ENCODE peak calls at places on chromosomes 1 and 21, in six cellular contexts. One of them, this sample, is unnamed.
A peak's percentile ranks its signal among the peaks of the same experiment; 100 is the strongest.

GRCh38 chr1:98388431-98388830 is 273.1 kb upstream of the SNX7 start:
- DNase-seq in T47D: no peak
- DNase-seq in stimulated activated CD8-positive, alpha-beta memory T cell treated with anti-CD3 and anti-CD28 coated beads, Interleukin-4, amount 100 ng/mL, for 24 hours: no peak
- DNase-seq in GM04504: peak; percentile 29
- DNase-seq in ACHN: peak; percentile 18
- DNase-seq in activated naive CD4-positive, alpha-beta T cell: no peak
- DNase-seq in this sample: no peak

GRCh38 chr1:110308247-110308646 is 30.9 kb upstream of the RBM15 start:
- DNase-seq in T47D: no peak
- DNase-seq in stimulated activated CD8-positive, alpha-beta memory T cell treated with anti-CD3 and anti-CD28 coated beads, Interleukin-4, amount 100 ng/mL, for 24 hours: no peak
- DNase-seq in GM04504: peak; percentile 58
- DNase-seq in ACHN: no peak
- DNase-seq in activated naive CD4-positive, alpha-beta T cell: no peak
- DNase-seq in this sample: no peak

GRCh38 chr1:2990376-2991115 is 30.7 kb upstream of the ACTRT2 start:
- DNase-seq in T47D: no peak
- DNase-seq in stimulated activated CD8-positive, alpha-beta memory T cell treated with anti-CD3 and anti-CD28 coated beads, Interleukin-4, amount 100 ng/mL, for 24 hours: no peak
- DNase-seq in GM04504: no peak
- DNase-seq in ACHN: no peak
- DNase-seq in activated naive CD4-positive, alpha-beta T cell: no peak
- DNase-seq in this sample: no peak

GRCh38 chr1:166980818-166981217 is 5.5 kb upstream of the ILDR2 start:
- DNase-seq in T47D: no peak
- DNase-seq in stimulated activated CD8-positive, alpha-beta memory T cell treated with anti-CD3 and anti-CD28 coated beads, Interleukin-4, amount 100 ng/mL, for 24 hours: no peak
- DNase-seq in GM04504: no peak
- DNase-seq in ACHN: peak; percentile 40
- DNase-seq in activated naive CD4-positive, alpha-beta T cell: no peak
- DNase-seq in this sample: no peak

GRCh38 chr1:244836135-244836521 is 670 bp downstream of the COX20 start:
- DNase-seq in T47D: peak; percentile 52
- DNase-seq in stimulated activated CD8-positive, alpha-beta memory T cell treated with anti-CD3 and anti-CD28 coated beads, Interleukin-4, amount 100 ng/mL, for 24 hours: no peak
- DNase-seq in GM04504: no peak
- DNase-seq in ACHN: peak; percentile 51
- DNase-seq in activated naive CD4-positive, alpha-beta T cell: no peak
- DNase-seq in this sample: no peak

GRCh38 chr1:40984066-40984465 is 4.6 kb downstream of the CTPS1 start:
- DNase-seq in T47D: no peak
- DNase-seq in stimulated activated CD8-positive, alpha-beta memory T cell treated with anti-CD3 and anti-CD28 coated beads, Interleukin-4, amount 100 ng/mL, for 24 hours: no peak
- DNase-seq in GM04504: no peak
- DNase-seq in ACHN: no peak
- DNase-seq in activated naive CD4-positive, alpha-beta T cell: no peak
- DNase-seq in this sample: no peak

GRCh38 chr1:7616076-7616833 is 154.8 kb upstream of the VAMP3 start:
- DNase-seq in T47D: peak; percentile 75
- DNase-seq in stimulated activated CD8-positive, alpha-beta memory T cell treated with anti-CD3 and anti-CD28 coated beads, Interleukin-4, amount 100 ng/mL, for 24 hours: peak; percentile 4
- DNase-seq in GM04504: peak; percentile 11
- DNase-seq in ACHN: peak; percentile 42
- DNase-seq in activated naive CD4-positive, alpha-beta T cell: no peak
- DNase-seq in this sample: no peak

GRCh38 chr1:198892065-198892464 is 253.2 kb downstream of the PTPRC start:
- DNase-seq in T47D: no peak
- DNase-seq in stimulated activated CD8-positive, alpha-beta memory T cell treated with anti-CD3 and anti-CD28 coated beads, Interleukin-4, amount 100 ng/mL, for 24 hours: no peak
- DNase-seq in GM04504: no peak
- DNase-seq in ACHN: no peak
- DNase-seq in activated naive CD4-positive, alpha-beta T cell: no peak
- DNase-seq in this sample: no peak

GRCh38 chr21:44322621-44323325 is 16.4 kb downstream of the CFAP410 start:
- DNase-seq in T47D: no peak
- DNase-seq in stimulated activated CD8-positive, alpha-beta memory T cell treated with anti-CD3 and anti-CD28 coated beads, Interleukin-4, amount 100 ng/mL, for 24 hours: no peak
- DNase-seq in GM04504: no peak
- DNase-seq in ACHN: no peak
- DNase-seq in activated naive CD4-positive, alpha-beta T cell: no peak
- DNase-seq in this sample: no peak

GRCh38 chr1:108830119-108831008 is 26.5 kb downstream of the AKNAD1 start:
- DNase-seq in T47D: peak; percentile 83
- DNase-seq in stimulated activated CD8-positive, alpha-beta memory T cell treated with anti-CD3 and anti-CD28 coated beads, Interleukin-4, amount 100 ng/mL, for 24 hours: no peak
- DNase-seq in GM04504: peak; percentile 97
- DNase-seq in ACHN: no peak
- DNase-seq in activated naive CD4-positive, alpha-beta T cell: no peak
- DNase-seq in this sample: no peak

GRCh38 chr1:27557596-27558340 is 46.2 kb downstream of the AHDC1 start:
- DNase-seq in T47D: no peak
- DNase-seq in stimulated activated CD8-positive, alpha-beta memory T cell treated with anti-CD3 and anti-CD28 coated beads, Interleukin-4, amount 100 ng/mL, for 24 hours: no peak
- DNase-seq in GM04504: no peak
- DNase-seq in ACHN: no peak
- DNase-seq in activated naive CD4-positive, alpha-beta T cell: no peak
- DNase-seq in this sample: no peak

GRCh38 chr1:147833231-147833840 is 69.3 kb upstream of the GJA8 start:
- DNase-seq in T47D: no peak
- DNase-seq in stimulated activated CD8-positive, alpha-beta memory T cell treated with anti-CD3 and anti-CD28 coated beads, Interleukin-4, amount 100 ng/mL, for 24 hours: no peak
- DNase-seq in GM04504: no peak
- DNase-seq in ACHN: no peak
- DNase-seq in activated naive CD4-positive, alpha-beta T cell: no peak
- DNase-seq in this sample: no peak

GRCh38 chr1:53733447-53733931 is 5.5 kb downstream of the GLIS1 start:
- DNase-seq in T47D: no peak
- DNase-seq in stimulated activated CD8-positive, alpha-beta memory T cell treated with anti-CD3 and anti-CD28 coated beads, Interleukin-4, amount 100 ng/mL, for 24 hours: no peak
- DNase-seq in GM04504: no peak
- DNase-seq in ACHN: peak; percentile 31
- DNase-seq in activated naive CD4-positive, alpha-beta T cell: no peak
- DNase-seq in this sample: no peak

GRCh38 chr1:15152318-15153183 is 996 bp upstream of the TMEM51 start:
- DNase-seq in T47D: peak; percentile 71
- DNase-seq in stimulated activated CD8-positive, alpha-beta memory T cell treated with anti-CD3 and anti-CD28 coated beads, Interleukin-4, amount 100 ng/mL, for 24 hours: no peak
- DNase-seq in GM04504: peak; percentile 70
- DNase-seq in ACHN: peak; percentile 88
- DNase-seq in activated naive CD4-positive, alpha-beta T cell: no peak
- DNase-seq in this sample: no peak

GRCh38 chr21:36744560-36745231 is 45.8 kb downstream of the SIM2 start:
- DNase-seq in T47D: no peak
- DNase-seq in stimulated activated CD8-positive, alpha-beta memory T cell treated with anti-CD3 and anti-CD28 coated beads, Interleukin-4, amount 100 ng/mL, for 24 hours: no peak
- DNase-seq in GM04504: no peak
- DNase-seq in ACHN: no peak
- DNase-seq in activated naive CD4-positive, alpha-beta T cell: no peak
- DNase-seq in this sample: no peak

GRCh38 chr1:93051961-93052360 is 27.1 kb upstream of the MTF2 start:
- DNase-seq in T47D: no peak
- DNase-seq in stimulated activated CD8-positive, alpha-beta memory T cell treated with anti-CD3 and anti-CD28 coated beads, Interleukin-4, amount 100 ng/mL, for 24 hours: no peak
- DNase-seq in GM04504: no peak
- DNase-seq in ACHN: no peak
- DNase-seq in activated naive CD4-positive, alpha-beta T cell: no peak
- DNase-seq in this sample: no peak

GRCh38 chr1:247210062-247210385 is 38.2 kb upstream of the ZNF124 start:
- DNase-seq in T47D: no peak
- DNase-seq in stimulated activated CD8-positive, alpha-beta memory T cell treated with anti-CD3 and anti-CD28 coated beads, Interleukin-4, amount 100 ng/mL, for 24 hours: no peak
- DNase-seq in GM04504: no peak
- DNase-seq in ACHN: no peak
- DNase-seq in activated naive CD4-positive, alpha-beta T cell: no peak
- DNase-seq in this sample: no peak

GRCh38 chr21:42433946-42434551 is 30.3 kb downstream of the UBASH3A start:
- DNase-seq in T47D: no peak
- DNase-seq in stimulated activated CD8-positive, alpha-beta memory T cell treated with anti-CD3 and anti-CD28 coated beads, Interleukin-4, amount 100 ng/mL, for 24 hours: no peak
- DNase-seq in GM04504: no peak
- DNase-seq in ACHN: no peak
- DNase-seq in activated naive CD4-positive, alpha-beta T cell: no peak
- DNase-seq in this sample: no peak

GRCh38 chr1:43288058-43288784 is 2.8 kb upstream of the C1orf210 start:
- DNase-seq in T47D: no peak
- DNase-seq in stimulated activated CD8-positive, alpha-beta memory T cell treated with anti-CD3 and anti-CD28 coated beads, Interleukin-4, amount 100 ng/mL, for 24 hours: no peak
- DNase-seq in GM04504: no peak
- DNase-seq in ACHN: no peak
- DNase-seq in activated naive CD4-positive, alpha-beta T cell: no peak
- DNase-seq in this sample: no peak

GRCh38 chr21:34836103-34836932 is 167.5 kb downstream of the CLIC6 start:
- DNase-seq in T47D: no peak
- DNase-seq in stimulated activated CD8-positive, alpha-beta memory T cell treated with anti-CD3 and anti-CD28 coated beads, Interleukin-4, amount 100 ng/mL, for 24 hours: no peak
- DNase-seq in GM04504: peak; percentile 98
- DNase-seq in ACHN: peak; percentile 84
- DNase-seq in activated naive CD4-positive, alpha-beta T cell: no peak
- DNase-seq in this sample: no peak

GRCh38 chr1:162373541-162374375 is 2.9 kb downstream of the SPATA46 start:
- DNase-seq in T47D: peak; percentile 39
- DNase-seq in stimulated activated CD8-positive, alpha-beta memory T cell treated with anti-CD3 and anti-CD28 coated beads, Interleukin-4, amount 100 ng/mL, for 24 hours: no peak
- DNase-seq in GM04504: no peak
- DNase-seq in ACHN: peak; percentile 74
- DNase-seq in activated naive CD4-positive, alpha-beta T cell: no peak
- DNase-seq in this sample: no peak

GRCh38 chr1:177937931-177938330 is 31.9 kb downstream of the SEC16B start:
- DNase-seq in T47D: no peak
- DNase-seq in stimulated activated CD8-positive, alpha-beta memory T cell treated with anti-CD3 and anti-CD28 coated beads, Interleukin-4, amount 100 ng/mL, for 24 hours: no peak
- DNase-seq in GM04504: peak; percentile 31
- DNase-seq in ACHN: no peak
- DNase-seq in activated naive CD4-positive, alpha-beta T cell: no peak
- DNase-seq in this sample: no peak

GRCh38 chr1:33764149-33764548 is 99.7 kb upstream of the HMGB4 start:
- DNase-seq in T47D: no peak
- DNase-seq in stimulated activated CD8-positive, alpha-beta memory T cell treated with anti-CD3 and anti-CD28 coated beads, Interleukin-4, amount 100 ng/mL, for 24 hours: no peak
- DNase-seq in GM04504: no peak
- DNase-seq in ACHN: no peak
- DNase-seq in activated naive CD4-positive, alpha-beta T cell: no peak
- DNase-seq in this sample: no peak

GRCh38 chr1:27135920-27136551 is 18.9 kb downstream of the SLC9A1 start:
- DNase-seq in T47D: no peak
- DNase-seq in stimulated activated CD8-positive, alpha-beta memory T cell treated with anti-CD3 and anti-CD28 coated beads, Interleukin-4, amount 100 ng/mL, for 24 hours: peak; percentile 7
- DNase-seq in GM04504: no peak
- DNase-seq in ACHN: no peak
- DNase-seq in activated naive CD4-positive, alpha-beta T cell: no peak
- DNase-seq in this sample: no peak

GRCh38 chr1:83559090-83559489 is 439.8 kb downstream of the TTLL7 start:
- DNase-seq in T47D: no peak
- DNase-seq in stimulated activated CD8-positive, alpha-beta memory T cell treated with anti-CD3 and anti-CD28 coated beads, Interleukin-4, amount 100 ng/mL, for 24 hours: no peak
- DNase-seq in GM04504: no peak
- DNase-seq in ACHN: no peak
- DNase-seq in activated naive CD4-positive, alpha-beta T cell: no peak
- DNase-seq in this sample: no peak

GRCh38 chr1:48552903-48553626 is 81.1 kb upstream of the SPATA6 start:
- DNase-seq in T47D: no peak
- DNase-seq in stimulated activated CD8-positive, alpha-beta memory T cell treated with anti-CD3 and anti-CD28 coated beads, Interleukin-4, amount 100 ng/mL, for 24 hours: no peak
- DNase-seq in GM04504: no peak
- DNase-seq in ACHN: no peak
- DNase-seq in activated naive CD4-positive, alpha-beta T cell: no peak
- DNase-seq in this sample: no peak

GRCh38 chr1:172779501-172779900 is 120.6 kb downstream of the FASLG start:
- DNase-seq in T47D: no peak
- DNase-seq in stimulated activated CD8-positive, alpha-beta memory T cell treated with anti-CD3 and anti-CD28 coated beads, Interleukin-4, amount 100 ng/mL, for 24 hours: no peak
- DNase-seq in GM04504: peak; percentile 16
- DNase-seq in ACHN: no peak
- DNase-seq in activated naive CD4-positive, alpha-beta T cell: no peak
- DNase-seq in this sample: no peak

GRCh38 chr1:22380024-22380785 is 71.4 kb upstream of the ZBTB40 start:
- DNase-seq in T47D: no peak
- DNase-seq in stimulated activated CD8-positive, alpha-beta memory T cell treated with anti-CD3 and anti-CD28 coated beads, Interleukin-4, amount 100 ng/mL, for 24 hours: no peak
- DNase-seq in GM04504: no peak
- DNase-seq in ACHN: no peak
- DNase-seq in activated naive CD4-positive, alpha-beta T cell: no peak
- DNase-seq in this sample: no peak

GRCh38 chr21:28538987-28539622 is 453.6 kb downstream of the LTN1 start:
- DNase-seq in T47D: peak; percentile 23
- DNase-seq in stimulated activated CD8-positive, alpha-beta memory T cell treated with anti-CD3 and anti-CD28 coated beads, Interleukin-4, amount 100 ng/mL, for 24 hours: no peak
- DNase-seq in GM04504: no peak
- DNase-seq in ACHN: no peak
- DNase-seq in activated naive CD4-positive, alpha-beta T cell: no peak
- DNase-seq in this sample: no peak

GRCh38 chr1:162276493-162276892 is 100.2 kb downstream of the SPATA46 start:
- DNase-seq in T47D: peak; percentile 73
- DNase-seq in stimulated activated CD8-positive, alpha-beta memory T cell treated with anti-CD3 and anti-CD28 coated beads, Interleukin-4, amount 100 ng/mL, for 24 hours: no peak
- DNase-seq in GM04504: peak; percentile 10
- DNase-seq in ACHN: peak; percentile 58
- DNase-seq in activated naive CD4-positive, alpha-beta T cell: no peak
- DNase-seq in this sample: no peak

GRCh38 chr21:42346866-42347600 is 3.8 kb downstream of the TFF2 start:
- DNase-seq in T47D: no peak
- DNase-seq in stimulated activated CD8-positive, alpha-beta memory T cell treated with anti-CD3 and anti-CD28 coated beads, Interleukin-4, amount 100 ng/mL, for 24 hours: no peak
- DNase-seq in GM04504: no peak
- DNase-seq in ACHN: no peak
- DNase-seq in activated naive CD4-positive, alpha-beta T cell: no peak
- DNase-seq in this sample: no peak

GRCh38 chr1:239718997-239719628 is 332.7 kb downstream of the CHRM3 start:
- DNase-seq in T47D: peak; percentile 54
- DNase-seq in stimulated activated CD8-positive, alpha-beta memory T cell treated with anti-CD3 and anti-CD28 coated beads, Interleukin-4, amount 100 ng/mL, for 24 hours: no peak
- DNase-seq in GM04504: no peak
- DNase-seq in ACHN: no peak
- DNase-seq in activated naive CD4-positive, alpha-beta T cell: no peak
- DNase-seq in this sample: no peak

GRCh38 chr21:39660596-39660995 is 47.9 kb downstream of the B3GALT5 start:
- DNase-seq in T47D: peak; percentile 70
- DNase-seq in stimulated activated CD8-positive, alpha-beta memory T cell treated with anti-CD3 and anti-CD28 coated beads, Interleukin-4, amount 100 ng/mL, for 24 hours: no peak
- DNase-seq in GM04504: peak; percentile 59
- DNase-seq in ACHN: peak; percentile 76
- DNase-seq in activated naive CD4-positive, alpha-beta T cell: no peak
- DNase-seq in this sample: no peak